ENCODE peak calls at places on chromosomes 5 and 9, in six cellular contexts. I, D, W, H, Y and V are unnamed samples.
A peak's percentile ranks its signal among the peaks of the same experiment; 100 is the strongest.

GRCh38 chr9:15738011-15738410 is 185.2 kb downstream of the CCDC171 start:
- DNase-seq in I (no peak), D (peak; percentile 12), W (no peak), H (no peak), Y (no peak), V (no peak)

GRCh38 chr5:141192110-141192725 is at the start of gene PCDHB10:
- DNase-seq in I (peak; percentile 5), D (peak; percentile 54), W (peak; percentile 26), H (peak; percentile 59), Y (no peak), V (peak; percentile 17)

GRCh38 chr5:153896117-153896516 is 142.6 kb downstream of the FAM114A2 start:
- DNase-seq in I (peak; percentile 11), D (peak; percentile 74), W (no peak), H (no peak), Y (no peak), V (no peak)

GRCh38 chr9:9498846-9499245 is 1114.0 kb downstream of the PTPRD start:
- DNase-seq in I (no peak), D (no peak), W (no peak), H (no peak), Y (no peak), V (no peak)

GRCh38 chr9:122151267-122151828 is 8.2 kb downstream of the NDUFA8 start:
- DNase-seq in I (no peak), D (no peak), W (no peak), H (no peak), Y (no peak), V (no peak)

GRCh38 chr9:72029986-72030385 is 30.4 kb downstream of the C9orf57 start:
- DNase-seq in I (no peak), D (no peak), W (no peak), H (no peak), Y (no peak), V (no peak)

GRCh38 chr5:10118150-10118549 is 131.5 kb downstream of the ATPSCKMT start:
- DNase-seq in I (no peak), D (peak; percentile 26), W (no peak), H (no peak), Y (no peak), V (no peak)

GRCh38 chr5:10565785-10566506 is 2.1 kb downstream of the ANKRD33B start:
- DNase-seq in I (no peak), D (peak; percentile 34), W (no peak), H (peak; percentile 37), Y (no peak), V (no peak)

GRCh38 chr5:114412509-114413171 is 50.8 kb downstream of the KCNN2 start:
- DNase-seq in I (peak; percentile 97), D (peak; percentile 60), W (no peak), H (no peak), Y (no peak), V (no peak)

GRCh38 chr9:14383296-14383695 is 69.4 kb upstream of the NFIB start:
- DNase-seq in I (no peak), D (peak; percentile 64), W (no peak), H (no peak), Y (no peak), V (peak; percentile 54)

GRCh38 chr5:148816822-148817221 is 9.6 kb upstream of the ADRB2 start:
- DNase-seq in I (no peak), D (no peak), W (no peak), H (no peak), Y (no peak), V (no peak)

GRCh38 chr5:134113908-134114875 is at the start of gene TCF7:
- DNase-seq in I (peak; percentile 71), D (peak; percentile 96), W (peak; percentile 84), H (peak; percentile 76), Y (peak; percentile 74), V (peak; percentile 76)

GRCh38 chr9:99948896-99949295 is 42.4 kb downstream of the STX17 start:
- DNase-seq in I (no peak), D (no peak), W (peak; percentile 16), H (no peak), Y (no peak), V (no peak)

GRCh38 chr5:120567921-120568320 is 103.8 kb downstream of the PRR16 start:
- DNase-seq in I (no peak), D (peak; percentile 39), W (no peak), H (no peak), Y (no peak), V (no peak)

GRCh38 chr9:110048976-110049698 is 158.8 kb downstream of the C9orf152 start:
- DNase-seq in I (no peak), D (peak; percentile 66), W (no peak), H (peak; percentile 27), Y (peak; percentile 55), V (no peak)

GRCh38 chr9:27528886-27529315 is 713 bp downstream of the MOB3B start:
- DNase-seq in I (no peak), D (peak; percentile 38), W (peak; percentile 58), H (no peak), Y (peak; percentile 69), V (no peak)

GRCh38 chr5:69285448-69286116 is 47.0 kb downstream of the CCDC125 start:
- DNase-seq in I (no peak), D (no peak), W (no peak), H (no peak), Y (no peak), V (no peak)

GRCh38 chr5:105739732-105740131 is 1931.0 kb downstream of the EFNA5 start:
- DNase-seq in I (no peak), D (no peak), W (no peak), H (peak; percentile 43), Y (no peak), V (no peak)

GRCh38 chr9:108766786-108767185 is 89.0 kb downstream of the ACTL7B start:
- DNase-seq in I (no peak), D (no peak), W (no peak), H (no peak), Y (no peak), V (no peak)

GRCh38 chr9:73009649-73010288 is 56.9 kb upstream of the ALDH1A1 start:
- DNase-seq in I (no peak), D (no peak), W (no peak), H (no peak), Y (no peak), V (peak; percentile 71)

DNA sequence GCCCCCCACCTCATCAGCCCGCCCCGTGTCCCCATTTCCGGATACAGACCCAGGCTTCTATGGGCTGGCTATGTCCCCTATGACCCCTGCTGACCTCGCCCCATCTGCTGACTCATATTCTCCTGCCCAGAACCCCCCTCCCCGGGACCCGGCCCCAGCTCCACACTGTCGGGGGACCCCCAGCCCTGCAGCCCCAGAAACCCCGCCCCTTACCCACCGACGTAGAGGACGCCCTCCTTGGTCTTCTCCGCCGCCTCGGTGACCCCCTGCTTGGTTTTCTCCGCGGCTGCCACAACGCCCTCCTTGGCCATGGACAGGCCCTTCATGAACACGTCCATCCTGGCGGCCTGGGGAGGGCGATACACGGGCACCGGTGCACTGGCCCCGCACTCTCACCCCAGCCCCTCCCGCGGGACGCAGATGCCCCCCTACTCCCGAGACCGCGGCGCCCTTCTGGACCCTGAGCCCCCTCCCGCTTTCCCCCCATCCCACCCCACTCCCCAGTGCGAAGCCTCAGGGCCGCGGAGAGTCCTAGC is 949 bp downstream of the SNCB start:
- DNase-seq in I (no peak), D (no peak), W (no peak), H (no peak), Y (no peak), V (no peak)
- H3K4me3 ChIP-seq in I (no peak overlapping the region), D (no peak overlapping the region), W (no peak overlapping the region), H (no peak overlapping the region), Y (no peak overlapping the region), V (no peak overlapping the region)

GRCh38 chr9:76232861-76233499 is 161.2 kb downstream of the RFK start:
- DNase-seq in I (no peak), D (no peak), W (no peak), H (no peak), Y (no peak), V (no peak)

GRCh38 chr9:76227165-76227564 is 167.1 kb downstream of the RFK start:
- DNase-seq in I (no peak), D (no peak), W (no peak), H (no peak), Y (no peak), V (no peak)

DNA sequence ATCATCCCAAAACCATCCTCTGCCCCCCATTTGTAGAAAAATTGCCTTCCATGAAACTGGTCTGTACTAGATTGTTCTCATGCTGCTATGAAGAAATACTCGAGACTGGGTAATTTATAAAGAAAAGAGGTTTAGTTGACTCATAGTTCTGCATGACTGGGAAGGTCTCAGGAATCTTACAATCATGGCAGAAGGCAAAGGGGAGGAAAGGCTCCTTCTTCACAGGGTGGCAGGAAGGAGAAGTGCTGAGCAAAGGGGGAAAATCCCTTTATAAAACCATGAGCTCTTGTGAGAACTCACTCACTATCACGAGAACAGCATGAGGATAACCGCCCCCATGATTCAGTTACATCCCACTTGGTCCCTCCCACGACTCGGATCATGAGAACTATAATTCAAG is 163.3 kb downstream of the RFK start:
- DNase-seq in I (peak; percentile 16), D (peak; percentile 7), W (no peak), H (no peak), Y (no peak), V (no peak)
- H3K4me3 ChIP-seq in I (no peak overlapping the region), D (no peak overlapping the region), W (no peak overlapping the region), H (no peak overlapping the region), Y (no peak overlapping the region), V (no peak overlapping the region)

GRCh38 chr5:156148307-156148706 is 178.7 kb upstream of the SGCD start:
- DNase-seq in I (peak; percentile 19), D (no peak), W (no peak), H (no peak), Y (no peak), V (no peak)
- H3K4me3 ChIP-seq in I (no peak overlapping the region), D (peak overlapping the region; percentile 29), W (no peak overlapping the region), H (no peak overlapping the region), Y (no peak overlapping the region), V (no peak overlapping the region)

GRCh38 chr9:95010431-95010838 is 283.9 kb downstream of the AOPEP start:
- DNase-seq in I (no peak), D (no peak), W (no peak), H (no peak), Y (no peak), V (no peak)

GRCh38 chr9:95015569-95015968 is 289.1 kb downstream of the AOPEP start:
- DNase-seq in I (no peak), D (no peak), W (no peak), H (no peak), Y (no peak), V (no peak)

GRCh38 chr9:95014917-95015316 is 288.4 kb downstream of the AOPEP start:
- DNase-seq in I (no peak), D (no peak), W (no peak), H (no peak), Y (no peak), V (no peak)

GRCh38 chr9:95012035-95012708 is 285.7 kb downstream of the AOPEP start:
- DNase-seq in I (no peak), D (peak; percentile 36), W (no peak), H (no peak), Y (no peak), V (no peak)

DNA sequence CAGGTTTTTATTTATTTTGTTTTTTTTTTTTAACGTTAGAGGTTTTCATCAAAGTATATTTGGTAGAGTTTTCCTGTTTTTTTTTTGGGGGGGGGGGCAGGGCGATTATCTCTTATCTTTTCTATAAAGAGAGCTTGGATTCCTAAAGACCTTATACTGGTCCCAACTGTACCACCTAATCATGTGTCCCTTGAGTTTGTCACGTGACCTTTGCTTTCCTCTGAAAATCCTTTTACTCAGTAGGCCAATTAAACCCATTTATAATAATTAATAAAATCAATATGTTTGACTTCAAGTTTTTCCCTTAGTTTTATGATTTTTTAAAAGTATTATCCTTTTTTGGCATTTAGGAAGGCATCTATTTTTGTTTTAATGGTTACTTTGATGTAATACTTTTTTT is 286.4 kb downstream of the AOPEP start:
- DNase-seq in I (no peak), D (no peak), W (no peak), H (no peak), Y (no peak), V (no peak)
- H3K4me3 ChIP-seq in I (no peak overlapping the region), D (no peak overlapping the region), W (no peak overlapping the region), H (no peak overlapping the region), Y (no peak overlapping the region), V (no peak overlapping the region)

GRCh38 chr5:173630724-173631365 is 14.4 kb upstream of the BOD1 start:
- DNase-seq in I (no peak), D (no peak), W (no peak), H (no peak), Y (no peak), V (no peak)
- H3K4me3 ChIP-seq in I (peak overlapping the region; percentile 23), D (no peak overlapping the region), W (no peak overlapping the region), H (no peak overlapping the region), Y (no peak overlapping the region), V (no peak overlapping the region)